ENCODE peak calls at places on chromosomes 11 and 22, in four cellular contexts. W is IMR-90, G is mesendoderm, T is neuronal stem cell. A is an unnamed sample.

GRCh38 chr22:36923458-36923784 is 10.0 kb downstream of the CSF2RB start:
- DNase-seq in W (no peak), G (no peak), T (no peak), A (no peak)

GRCh38 chr11:47392546-47393162 is 14.3 kb upstream of the SPI1 start:
- DNase-seq in W (no peak), G (no peak), T (no peak), A (no peak)

GRCh38 chr11:32706985-32707736 is 87.3 kb downstream of the CCDC73 start:
- DNase-seq in W (peak), G (no peak), T (no peak), A (no peak)

GRCh38 chr11:9263840-9264380 is 1.2 kb downstream of the DENND5A start:
- DNase-seq in W (peak), G (no peak), T (no peak), A (peak)

GRCh38 chr11:114077482-114078305 is 18.2 kb downstream of the ZBTB16 start:
- DNase-seq in W (no peak), G (peak), T (no peak), A (no peak)

GRCh38 chr11:8838248-8838647 is 72.7 kb upstream of the AKIP1 start:
- DNase-seq in W (peak), G (no peak), T (no peak), A (no peak)

GRCh38 chr11:11215944-11216343 is 137.1 kb downstream of the CSNK2A3 start:
- DNase-seq in W (no peak), G (no peak), T (no peak), A (no peak)

GRCh38 chr22:47154621-47155081 is 392.2 kb downstream of the TBC1D22A start:
- DNase-seq in W (peak), G (no peak), T (no peak), A (no peak)

GRCh38 chr11:77559686-77560425 is 29.9 kb upstream of the AQP11 start:
- DNase-seq in W (peak), G (no peak), T (no peak), A (peak)

GRCh38 chr22:20247010-20247505 is 21.1 kb downstream of the RTN4R start:
- DNase-seq in W (peak), G (no peak), T (no peak), A (no peak)

GRCh38 chr11:35677904-35678303 is 15.3 kb downstream of the TRIM44 start:
- DNase-seq in W (peak), G (no peak), T (no peak), A (no peak)

GRCh38 chr22:46007003-46007847 is 30.3 kb upstream of the WNT7B start:
- DNase-seq in W (peak), G (no peak), T (no peak), A (peak)

GRCh38 chr22:36753120-36753802 is 22.7 kb downstream of the IFT27 start:
- DNase-seq in W (no peak), G (peak), T (no peak), A (peak)

GRCh38 chr11:64430570-64430969 is 71.6 kb downstream of the RPS6KA4 start:
- DNase-seq in W (no peak), G (no peak), T (no peak), A (no peak)

GRCh38 chr11:48177661-48178060 is 38.9 kb upstream of the OR4B1 start:
- DNase-seq in W (no peak), G (no peak), T (no peak), A (no peak)

GRCh38 chr11:122879785-122880184 is 2.8 kb upstream of the JHY start:
- DNase-seq in W (no peak), G (peak), T (no peak), A (no peak)

GRCh38 chr22:35569916-35570315 is 29.3 kb downstream of the RASD2 start:
- DNase-seq in W (no peak), G (no peak), T (no peak), A (no peak)

GRCh38 chr11:72774499-72774898 is 19.3 kb downstream of the STARD10 start:
- DNase-seq in W (no peak), G (no peak), T (no peak), A (no peak)

GRCh38 chr11:113278481-113278880 is 35.9 kb upstream of the TTC12 start:
- DNase-seq in W (no peak), G (no peak), T (no peak), A (no peak)

GRCh38 chr22:36644333-36644757 is 59.2 kb downstream of the CACNG2 start:
- DNase-seq in W (peak), G (peak), T (peak), A (peak)

GRCh38 chr11:120178441-120179070 is 32.3 kb upstream of the OAF start:
- DNase-seq in W (peak), G (no peak), T (no peak), A (no peak)
- H3K23ac ChIP-seq in W (no peak), G (no peak), T (no peak), A (no peak)

GRCh38 chr11:102111787-102112653 is 1.8 kb downstream of the YAP1 start:
- DNase-seq in W (peak), G (no peak), T (no peak), A (peak)
- H3K23ac ChIP-seq in W (peak), G (no peak), T (no peak), A (no peak)

GRCh38 chr11:111601979-111602864 is at the start of gene SIK2:
- DNase-seq in W (peak), G (peak), T (peak), A (peak)
- H3K23ac ChIP-seq in W (peak), G (peak), T (peak), A (no peak)

GRCh38 chr11:110295487-110296225 is 758 bp downstream of the RDX start:
- DNase-seq in W (peak), G (peak), T (peak), A (peak)
- H3K23ac ChIP-seq in W (peak), G (peak), T (peak), A (no peak)

GRCh38 chr22:49353185-49353584 is 474.5 kb downstream of the BRD1 start:
- DNase-seq in W (no peak), G (no peak), T (no peak), A (no peak)
- H3K23ac ChIP-seq in W (no peak), G (no peak), T (no peak), A (no peak)

GRCh38 chr11:83070878-83071640 is 638 bp downstream of the RAB30 start:
- DNase-seq in W (peak), G (peak), T (peak), A (peak)

GRCh38 chr11:83073248-83073647 is 1.6 kb upstream of the RAB30 start:
- DNase-seq in W (no peak), G (no peak), T (no peak), A (no peak)

GRCh38 chr11:83070044-83070877 is 1.4 kb downstream of the RAB30 start:
- DNase-seq in W (peak), G (peak), T (peak), A (peak)

GRCh38 chr11:83072689-83073242 is 1.1 kb upstream of the RAB30 start:
- DNase-seq in W (no peak), G (peak), T (no peak), A (no peak)

GRCh38 chr11:83071641-83072591 is at the start of gene RAB30:
- DNase-seq in W (peak), G (peak), T (peak), A (peak)
- H3K23ac ChIP-seq in W (peak), G (peak), T (peak), A (no peak)

A was measured in trophoblast cell.